ENCODE peak calls at places on chromosomes 6 and 20, in ten cellular contexts. M, C, W, K, L, G, N, E, P and T are unnamed samples.
A peak's percentile ranks its signal among the peaks of the same experiment; 100 is the strongest.

GRCh38 chr6:164039954-164040375 is 625.4 kb downstream of the QKI start:
- DNase-seq in M (peak; percentile 45), C (no peak), W (no peak), K (peak; percentile 70), L (no peak), G (peak; percentile 58), N (no peak), E (peak; percentile 19), P (no peak), T (peak; percentile 17)

GRCh38 chr20:37755665-37756064 is 61.8 kb downstream of the CTNNBL1 start:
- DNase-seq in M (no peak), C (no peak), W (no peak), K (no peak), L (no peak), G (no peak), N (no peak), E (no peak), P (no peak), T (no peak)

GRCh38 chr6:89433637-89434499 is 916 bp downstream of the ANKRD6 start:
- DNase-seq in M (peak; percentile 29), C (peak; percentile 65), W (no peak), K (no peak), L (no peak), G (no peak), N (no peak), E (peak; percentile 20), P (peak; percentile 66), T (peak; percentile 17)

GRCh38 chr6:118710616-118711015 is 59.2 kb upstream of the CEP85L start:
- DNase-seq in M (no peak), C (no peak), W (no peak), K (no peak), L (no peak), G (no peak), N (no peak), E (no peak), P (no peak), T (no peak)

GRCh38 chr6:36911946-36912555 is 26.3 kb downstream of the C6orf89 start:
- DNase-seq in M (no peak), C (no peak), W (no peak), K (no peak), L (no peak), G (peak; percentile 43), N (no peak), E (no peak), P (no peak), T (no peak)

GRCh38 chr6:54588176-54588575 is 258.4 kb upstream of the FAM83B start:
- DNase-seq in M (no peak), C (no peak), W (no peak), K (no peak), L (no peak), G (no peak), N (no peak), E (no peak), P (no peak), T (no peak)

GRCh38 chr6:83615025-83615999 is 93.6 kb downstream of the SNAP91 start:
- DNase-seq in M (no peak), C (no peak), W (peak; percentile 12), K (no peak), L (no peak), G (peak; percentile 63), N (no peak), E (no peak), P (peak; percentile 80), T (no peak)

GRCh38 chr20:58698741-58699141 is 6.1 kb downstream of the NPEPL1 start:
- DNase-seq in M (no peak), C (peak; percentile 62), W (no peak), K (peak; percentile 78), L (no peak), G (no peak), N (no peak), E (peak; percentile 6), P (no peak), T (no peak)

GRCh38 chr6:33806795-33807194 is 3.0 kb upstream of the MLN start:
- DNase-seq in M (no peak), C (no peak), W (no peak), K (no peak), L (no peak), G (no peak), N (no peak), E (no peak), P (no peak), T (no peak)

GRCh38 chr6:33812669-33813068 is 8.9 kb upstream of the MLN start:
- DNase-seq in M (peak; percentile 35), C (no peak), W (no peak), K (no peak), L (no peak), G (peak; percentile 52), N (no peak), E (no peak), P (peak; percentile 95), T (no peak)

GRCh38 chr6:33807606-33808005 is 3.8 kb upstream of the MLN start:
- DNase-seq in M (no peak), C (no peak), W (no peak), K (no peak), L (no peak), G (peak; percentile 26), N (no peak), E (no peak), P (no peak), T (no peak)

GRCh38 chr6:33809619-33810018 is 5.8 kb upstream of the MLN start:
- DNase-seq in M (no peak), C (no peak), W (no peak), K (no peak), L (no peak), G (no peak), N (no peak), E (no peak), P (no peak), T (no peak)

GRCh38 chr6:33808781-33809180 is 5.0 kb upstream of the MLN start:
- DNase-seq in M (no peak), C (no peak), W (no peak), K (no peak), L (no peak), G (no peak), N (no peak), E (no peak), P (no peak), T (no peak)
- H3K27me3 ChIP-seq in M (no peaks in the 10 kb centered on the region), C (peaks cover 59% of the 10 kb centered on the region), W (no peaks in the 10 kb centered on the region), K (peaks cover 15% of the 10 kb centered on the region), L (no peaks in the 10 kb centered on the region), G (peaks cover 20% of the 10 kb centered on the region), N (peaks cover 17% of the 10 kb centered on the region), E (peaks cover 68% of the 10 kb centered on the region), P (no peaks in the 10 kb centered on the region), T (peaks cover 3% of the 10 kb centered on the region)

GRCh38 chr6:110965629-110966229 is 7.2 kb downstream of the GTF3C6 start:
- DNase-seq in M (no peak), C (no peak), W (no peak), K (no peak), L (no peak), G (no peak), N (no peak), E (no peak), P (no peak), T (no peak)
- TF ChIP-seq POLR2AphosphoS5 in M (no peak), C (no peak), W (no peak), K (no peak), L (no peak), G (no peak), N (no peak), E (no peak), P (no peak), T (peak; percentile 47)

GRCh38 chr6:38180586-38180985 is 361.1 kb downstream of the ZFAND3 start:
- DNase-seq in M (peak; percentile 11), C (no peak), W (no peak), K (no peak), L (peak; percentile 20), G (no peak), N (no peak), E (no peak), P (no peak), T (no peak)

GRCh38 chr6:38177885-38178583 is 358.5 kb downstream of the ZFAND3 start:
- DNase-seq in M (no peak), C (no peak), W (no peak), K (peak; percentile 28), L (no peak), G (no peak), N (no peak), E (no peak), P (no peak), T (no peak)

GRCh38 chr6:38178584-38178886 is 359.0 kb downstream of the ZFAND3 start:
- DNase-seq in M (no peak), C (no peak), W (no peak), K (no peak), L (peak; percentile 20), G (no peak), N (no peak), E (no peak), P (no peak), T (no peak)

GRCh38 chr6:38179794-38180430 is 360.4 kb downstream of the ZFAND3 start:
- DNase-seq in M (peak; percentile 21), C (no peak), W (no peak), K (no peak), L (peak; percentile 28), G (no peak), N (no peak), E (no peak), P (no peak), T (no peak)

GRCh38 chr6:38179300-38179699 is 359.8 kb downstream of the ZFAND3 start:
- DNase-seq in M (peak; percentile 15), C (no peak), W (no peak), K (no peak), L (peak; percentile 33), G (no peak), N (no peak), E (no peak), P (no peak), T (no peak)
- H3K27ac ChIP-seq in M (no peak overlapping the region), C (no peak overlapping the region), W (no peak overlapping the region), K (no peak overlapping the region), L (no peak overlapping the region), G (no peak overlapping the region), N (no peak overlapping the region), E (no peak overlapping the region), P (no peak overlapping the region), T (no peak overlapping the region)

GRCh38 chr20:46006031-46006430 is 2.7 kb upstream of the MMP9 start:
- DNase-seq in M (no peak), C (no peak), W (no peak), K (no peak), L (no peak), G (no peak), N (no peak), E (no peak), P (no peak), T (no peak)

GRCh38 chr20:46006964-46007363 is 1.7 kb upstream of the MMP9 start:
- DNase-seq in M (no peak), C (no peak), W (no peak), K (no peak), L (no peak), G (no peak), N (no peak), E (no peak), P (no peak), T (no peak)

GRCh38 chr20:46004813-46005505 is 3.7 kb upstream of the MMP9 start:
- DNase-seq in M (peak; percentile 47), C (no peak), W (no peak), K (peak; percentile 77), L (no peak), G (no peak), N (peak; percentile 86), E (peak; percentile 50), P (peak; percentile 89), T (no peak)

GRCh38 chr20:46009847-46010246 is 1.1 kb downstream of the MMP9 start:
- DNase-seq in M (no peak), C (no peak), W (no peak), K (no peak), L (no peak), G (no peak), N (no peak), E (no peak), P (no peak), T (no peak)

DNA sequence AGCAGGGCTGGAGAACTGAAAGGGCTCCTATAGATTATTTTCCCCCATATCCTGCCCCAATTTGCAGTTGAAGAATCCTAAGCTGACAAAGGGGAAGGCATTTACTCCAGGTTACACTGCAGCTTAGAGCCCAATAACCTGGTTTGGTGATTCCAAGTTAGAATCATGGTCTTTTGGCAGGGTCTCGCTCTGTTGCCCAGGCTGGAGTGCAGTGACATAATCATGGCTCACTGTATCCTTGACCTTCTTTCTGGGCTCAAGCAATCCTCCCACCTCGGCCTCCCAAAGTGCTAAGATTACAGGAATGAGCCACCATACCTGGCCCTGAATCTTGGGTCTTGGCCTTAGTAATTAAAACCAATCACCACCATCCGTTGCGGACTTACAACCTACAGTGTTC is 1.0 kb upstream of the MMP9 start:
- DNase-seq in M (no peak), C (no peak), W (no peak), K (no peak), L (no peak), G (no peak), N (no peak), E (no peak), P (no peak), T (no peak)
- H3K27me3 ChIP-seq in M (peaks cover 17% of the 10 kb centered on the region), C (peaks cover 65% of the 10 kb centered on the region), W (no peaks in the 10 kb centered on the region), K (peaks cover 34% of the 10 kb centered on the region), L (no peaks in the 10 kb centered on the region), G (peaks cover 50% of the 10 kb centered on the region), N (peaks cover 36% of the 10 kb centered on the region), E (peaks cover 73% of the 10 kb centered on the region), P (peaks cover 5% of the 10 kb centered on the region), T (peaks cover 23% of the 10 kb centered on the region)